ENCODE peak calls at places on chromosomes 1 and 21, in nine cellular contexts. G, J, V, W, L, F, B, E and X are unnamed samples.
A peak's percentile ranks its signal among the peaks of the same experiment; 100 is the strongest.

GRCh38 chr1:28815533-28815932 is 3.6 kb downstream of the OPRD1 start:
- DNase-seq in G (no peak), J (no peak), V (no peak), W (no peak), L (no peak), F (no peak), B (peak; percentile 22), E (no peak), X (no peak)

GRCh38 chr1:61050541-61051454 is 31.6 kb upstream of the NFIA start:
- DNase-seq in G (no peak), J (no peak), V (peak; percentile 17), W (no peak), L (peak; percentile 40), F (no peak), B (no peak), E (no peak), X (peak; percentile 35)

GRCh38 chr1:31764307-31765040 is at the start of gene ADGRB2:
- DNase-seq in G (peak; percentile 80), J (no peak), V (no peak), W (peak; percentile 52), L (peak; percentile 37), F (no peak), B (no peak), E (no peak), X (peak; percentile 53)

GRCh38 chr21:34335316-34335715 is 28.5 kb upstream of the KCNE2 start:
- DNase-seq in G (no peak), J (no peak), V (no peak), W (no peak), L (no peak), F (no peak), B (no peak), E (no peak), X (no peak)

GRCh38 chr1:41490911-41491310 is 6.4 kb upstream of the EDN2 start:
- DNase-seq in G (no peak), J (no peak), V (no peak), W (no peak), L (no peak), F (no peak), B (no peak), E (no peak), X (no peak)

GRCh38 chr21:31877558-31877957 is 4.7 kb downstream of the HUNK start:
- DNase-seq in G (no peak), J (no peak), V (no peak), W (no peak), L (no peak), F (no peak), B (no peak), E (no peak), X (no peak)

GRCh38 chr1:16212251-16212961 is at the start of gene ARHGEF19:
- DNase-seq in G (peak; percentile 80), J (no peak), V (no peak), W (no peak), L (peak; percentile 71), F (no peak), B (peak; percentile 66), E (no peak), X (no peak)

GRCh38 chr1:85135456-85135798 is 65.4 kb downstream of the SYDE2 start:
- DNase-seq in G (peak; percentile 94), J (no peak), V (no peak), W (no peak), L (no peak), F (no peak), B (peak; percentile 70), E (no peak), X (no peak)

GRCh38 chr1:156214024-156214748 is 1.4 kb downstream of the PMF1 start:
- DNase-seq in G (no peak), J (no peak), V (no peak), W (no peak), L (peak; percentile 26), F (no peak), B (peak; percentile 89), E (no peak), X (no peak)

GRCh38 chr1:29563571-29563970 is 327.2 kb downstream of the PTPRU start:
- DNase-seq in G (no peak), J (no peak), V (no peak), W (no peak), L (no peak), F (no peak), B (peak; percentile 58), E (no peak), X (no peak)

GRCh38 chr1:43503534-43503933 is 27.1 kb upstream of the PTPRF start:
- DNase-seq in G (no peak), J (no peak), V (no peak), W (no peak), L (no peak), F (no peak), B (no peak), E (no peak), X (no peak)

GRCh38 chr1:110207831-110208230 is 2.3 kb upstream of the KCNC4 start:
- DNase-seq in G (peak; percentile 15), J (peak; percentile 45), V (peak; percentile 83), W (peak; percentile 71), L (peak; percentile 60), F (peak; percentile 77), B (peak; percentile 53), E (peak; percentile 28), X (peak; percentile 73)